ENCODE peak calls at places on chromosomes 13 and 19, in seven cellular contexts. B is PC-9; A is HFFc6; D is nephron progenitor cell; G is H54; Y is activated T-helper 1 cell treated with anti-CD3 and anti-CD28 coated beads, Interleukin-12 subunit alpha, Interleukin-12 subunit beta, Interleukin-2, Interleukin-4 antibody, amounts not matched to agents 30 ng/mL and 10 ng/mL and 1 ng/mL, durations not matched to agents 14 hours and 24 hours and 36 hours; F is GM12864. C is an unnamed sample.

GRCh38 chr19:7562646-7563393 is 27.3 kb downstream of the PNPLA6 start:
- DNase-seq in B (no peak), A (no peak), D (peak; percentile 68), G (no peak), Y (no peak), F (no peak), C (no peak)

GRCh38 chr13:33279898-33280549 is 5.5 kb downstream of the STARD13 start:
- DNase-seq in B (peak; percentile 96), A (peak; percentile 70), D (no peak), G (no peak), Y (no peak), F (no peak), C (no peak)

GRCh38 chr13:28336193-28336657 is 158.7 kb downstream of the FLT1 start:
- DNase-seq in B (no peak), A (no peak), D (no peak), G (no peak), Y (no peak), F (no peak), C (no peak)

GRCh38 chr13:73173160-73173905 is 114.5 kb downstream of the KLF5 start:
- DNase-seq in B (peak; percentile 74), A (no peak), D (no peak), G (no peak), Y (no peak), F (no peak), C (no peak)

GRCh38 chr13:44218501-44219240 is 155.0 kb upstream of the SERP2 start:
- DNase-seq in B (peak; percentile 88), A (no peak), D (no peak), G (no peak), Y (no peak), F (no peak), C (no peak)

GRCh38 chr19:1243768-1244692 is 2.5 kb downstream of the ATP5F1D start:
- DNase-seq in B (no peak), A (peak; percentile 71), D (peak; percentile 89), G (peak; percentile 91), Y (peak; percentile 78), F (no peak), C (peak; percentile 86)

GRCh38 chr19:55635334-55635717 is 5.5 kb upstream of the ZNF580 start:
- DNase-seq in B (no peak), A (no peak), D (no peak), G (no peak), Y (no peak), F (no peak), C (peak; percentile 10)

GRCh38 chr13:39776439-39776838 is 121.0 kb downstream of the COG6 start:
- DNase-seq in B (no peak), A (peak; percentile 83), D (no peak), G (no peak), Y (no peak), F (no peak), C (no peak)

GRCh38 chr19:16463991-16464575 is 7.7 kb downstream of the EPS15L1 start:
- DNase-seq in B (peak; percentile 84), A (peak; percentile 28), D (no peak), G (no peak), Y (no peak), F (no peak), C (no peak)

GRCh38 chr13:44117351-44117750 is 237.6 kb downstream of the LACC1 start:
- DNase-seq in B (no peak), A (no peak), D (no peak), G (no peak), Y (no peak), F (no peak), C (no peak)

GRCh38 chr19:14027856-14028450 is at the start of gene RLN3:
- DNase-seq in B (no peak), A (no peak), D (no peak), G (no peak), Y (no peak), F (no peak), C (no peak)